ENCODE peak calls at places on chromosomes 4 and X, in ten cellular contexts. I is aorta, X is K562, M is NCI-H1092, J is neural progenitor cell, U is neuronal stem cell, B is GM04503, E is fibroblast of pulmonary artery, P is GM23248, Y is midbrain. N is an unnamed sample.

GRCh38 chr4:83356899-83357661 is 22.4 kb upstream of the HPSE start:
- DNase-seq in I (no peak), U (no peak), E (peak), M (no peak), B (peak), P (peak), X (no peak), Y (no peak), J (no peak), N (no peak)

GRCh38 chrX:44937606-44938005 is 64.6 kb downstream of the KDM6A start:
- DNase-seq in M (no peak), B (no peak), X (no peak), Y (peak), P (no peak), I (no peak), U (no peak), E (no peak), J (no peak), N (no peak)

GRCh38 chr4:120921456-120922389 is 803 bp downstream of the PRDM5 start:
- DNase-seq in Y (peak), J (peak), B (peak), E (peak), X (no peak), U (no peak), M (no peak), P (peak), I (peak), N (peak)

GRCh38 chr4:27861381-27861787 is 1000.7 kb downstream of the STIM2 start:
- DNase-seq in U (peak), M (no peak), Y (peak), J (peak), B (no peak), I (no peak), P (peak), E (peak), X (no peak), N (no peak)

GRCh38 chr4:54015421-54016065 is 48.9 kb downstream of the CHIC2 start:
- DNase-seq in M (no peak), E (no peak), P (no peak), J (peak), B (no peak), X (no peak), I (no peak), Y (no peak), U (peak), N (no peak)

GRCh38 chr4:5545271-5545670 is 163.1 kb downstream of the EVC2 start:
- DNase-seq in B (no peak), U (no peak), P (peak), I (no peak), E (no peak), Y (no peak), X (no peak), J (no peak), M (no peak), N (no peak)

GRCh38 chr4:165398570-165398969 is 19.8 kb downstream of the CPE start:
- DNase-seq in B (no peak), E (peak), P (peak), I (no peak), M (peak), X (peak), Y (peak), J (peak), U (peak), N (no peak)

GRCh38 chr4:159722052-159722451 is 619.2 kb downstream of the RAPGEF2 start:
- DNase-seq in E (no peak), I (no peak), J (no peak), Y (no peak), B (no peak), M (no peak), X (no peak), U (no peak), P (no peak), N (no peak)

GRCh38 chr4:187795737-187796136 is 199.8 kb upstream of the ZFP42 start:
- DNase-seq in U (no peak), Y (no peak), M (no peak), I (no peak), E (no peak), X (no peak), B (no peak), P (no peak), J (no peak), N (no peak)

GRCh38 chr4:73690051-73690744 is 50.2 kb upstream of the CXCL8 start:
- DNase-seq in M (no peak), I (no peak), U (no peak), E (no peak), P (peak), X (no peak), Y (no peak), B (no peak), J (no peak), N (no peak)

GRCh38 chr4:52425751-52426326 is 233.3 kb downstream of the USP46 start:
- DNase-seq in B (no peak), P (no peak), M (peak), Y (no peak), I (no peak), E (no peak), X (no peak), U (no peak), J (no peak), N (no peak)

GRCh38 chr4:13536607-13537006 is 7.7 kb downstream of the NKX3-2 start:
- DNase-seq in P (no peak), E (no peak), X (no peak), M (no peak), U (no peak), Y (no peak), B (no peak), J (no peak), I (no peak), N (no peak)

GRCh38 chr4:8723222-8723980 is 130.8 kb downstream of the CPZ start:
- DNase-seq in X (no peak), P (no peak), J (no peak), U (no peak), I (no peak), M (no peak), E (no peak), B (no peak), Y (no peak), N (no peak)

GRCh38 chrX:140088438-140088837 is 123.1 kb upstream of the CXorf66 start:
- DNase-seq in X (no peak), U (no peak), E (no peak), M (no peak), I (no peak), B (no peak), Y (no peak), J (no peak), P (no peak), N (no peak)

GRCh38 chr4:184459413-184459812 is 14.9 kb downstream of the IRF2 start:
- DNase-seq in M (no peak), U (no peak), X (no peak), B (no peak), Y (no peak), J (no peak), I (no peak), E (peak), P (peak), N (no peak)

GRCh38 chrX:21412029-21412428 is 37.8 kb downstream of the CNKSR2 start:
- DNase-seq in E (no peak), U (no peak), P (peak), Y (no peak), J (no peak), I (no peak), X (no peak), B (no peak), M (no peak), N (no peak)

GRCh38 chr4:6478546-6479220 is 6.3 kb upstream of the PPP2R2C start:
- DNase-seq in J (no peak), I (no peak), Y (no peak), X (no peak), E (no peak), B (no peak), M (no peak), U (no peak), P (no peak), N (no peak)